ENCODE peak calls at places on chromosomes 3 and 15, in ten cellular contexts. One of them, this sample, is unnamed.

GRCh38 chr15:101669744-101670143 is 17.6 kb upstream of the TM2D3 start:
- DNase-seq in PC-9: no peak
- DNase-seq in GM12865: no peak
- DNase-seq in GM12878: no peak
- DNase-seq in brain microvascular endothelial cell: no peak
- DNase-seq in foreskin fibroblast: peak
- DNase-seq in transverse colon: no peak
- DNase-seq in breast epithelium: no peak
- DNase-seq in coronary artery: no peak
- DNase-seq in GM06990: no peak
- DNase-seq in this sample: no peak

GRCh38 chr15:39511915-39512260 is 69.0 kb upstream of the THBS1 start:
- DNase-seq in breast epithelium: no peak
- DNase-seq in foreskin fibroblast: peak
- DNase-seq in coronary artery: no peak
- DNase-seq in PC-9: no peak
- DNase-seq in GM12878: no peak
- DNase-seq in transverse colon: no peak
- DNase-seq in GM06990: no peak
- DNase-seq in GM12865: no peak
- DNase-seq in brain microvascular endothelial cell: peak
- DNase-seq in this sample: no peak

GRCh38 chr15:68271854-68272471 is 5.6 kb upstream of the FEM1B start:
- DNase-seq in GM06990: no peak
- DNase-seq in foreskin fibroblast: peak
- DNase-seq in GM12878: no peak
- DNase-seq in GM12865: no peak
- DNase-seq in brain microvascular endothelial cell: peak
- DNase-seq in breast epithelium: peak
- DNase-seq in coronary artery: no peak
- DNase-seq in transverse colon: no peak
- DNase-seq in PC-9: peak
- DNase-seq in this sample: no peak

GRCh38 chr3:171900396-171900795 is 57.2 kb downstream of the TMEM212 start:
- DNase-seq in brain microvascular endothelial cell: no peak
- DNase-seq in GM12878: no peak
- DNase-seq in GM06990: no peak
- DNase-seq in coronary artery: no peak
- DNase-seq in breast epithelium: no peak
- DNase-seq in PC-9: no peak
- DNase-seq in foreskin fibroblast: no peak
- DNase-seq in transverse colon: no peak
- DNase-seq in GM12865: no peak
- DNase-seq in this sample: no peak

GRCh38 chr15:41554915-41555314 is 4.1 kb upstream of the TYRO3 start:
- DNase-seq in transverse colon: no peak
- DNase-seq in PC-9: no peak
- DNase-seq in foreskin fibroblast: no peak
- DNase-seq in brain microvascular endothelial cell: no peak
- DNase-seq in GM12878: no peak
- DNase-seq in GM06990: no peak
- DNase-seq in coronary artery: no peak
- DNase-seq in breast epithelium: no peak
- DNase-seq in GM12865: no peak
- DNase-seq in this sample: no peak

GRCh38 chr15:83208357-83208661 is 686 bp upstream of the HDGFL3 start:
- DNase-seq in brain microvascular endothelial cell: no peak
- DNase-seq in GM12878: no peak
- DNase-seq in GM06990: no peak
- DNase-seq in foreskin fibroblast: no peak
- DNase-seq in coronary artery: no peak
- DNase-seq in PC-9: no peak
- DNase-seq in breast epithelium: no peak
- DNase-seq in transverse colon: peak
- DNase-seq in GM12865: no peak
- DNase-seq in this sample: no peak

GRCh38 chr3:83500422-83500821 is 1458.4 kb upstream of the CADM2 start:
- DNase-seq in GM12878: no peak
- DNase-seq in breast epithelium: no peak
- DNase-seq in coronary artery: no peak
- DNase-seq in PC-9: peak
- DNase-seq in GM06990: no peak
- DNase-seq in foreskin fibroblast: peak
- DNase-seq in brain microvascular endothelial cell: no peak
- DNase-seq in transverse colon: no peak
- DNase-seq in GM12865: no peak
- DNase-seq in this sample: no peak

GRCh38 chr3:118425272-118425837 is 609.3 kb downstream of the IGSF11 start:
- DNase-seq in GM06990: no peak
- DNase-seq in breast epithelium: no peak
- DNase-seq in GM12878: no peak
- DNase-seq in GM12865: no peak
- DNase-seq in foreskin fibroblast: no peak
- DNase-seq in coronary artery: no peak
- DNase-seq in transverse colon: no peak
- DNase-seq in PC-9: no peak
- DNase-seq in brain microvascular endothelial cell: no peak
- DNase-seq in this sample: no peak

GRCh38 chr3:8816106-8816505 is 46.7 kb upstream of the OXTR start:
- DNase-seq in foreskin fibroblast: no peak
- DNase-seq in brain microvascular endothelial cell: no peak
- DNase-seq in breast epithelium: no peak
- DNase-seq in GM12878: no peak
- DNase-seq in coronary artery: no peak
- DNase-seq in PC-9: no peak
- DNase-seq in GM06990: no peak
- DNase-seq in transverse colon: no peak
- DNase-seq in GM12865: no peak
- DNase-seq in this sample: no peak

GRCh38 chr3:158430448-158430847 is 140.5 kb upstream of the MLF1 start:
- DNase-seq in GM12878: no peak
- DNase-seq in GM12865: no peak
- DNase-seq in brain microvascular endothelial cell: no peak
- DNase-seq in GM06990: no peak
- DNase-seq in breast epithelium: no peak
- DNase-seq in PC-9: no peak
- DNase-seq in transverse colon: no peak
- DNase-seq in foreskin fibroblast: no peak
- DNase-seq in coronary artery: no peak
- DNase-seq in this sample: no peak

GRCh38 chr3:148698190-148698806 is 595 bp downstream of the AGTR1 start:
- DNase-seq in GM12878: no peak
- DNase-seq in brain microvascular endothelial cell: no peak
- DNase-seq in GM12865: no peak
- DNase-seq in coronary artery: no peak
- DNase-seq in transverse colon: no peak
- DNase-seq in foreskin fibroblast: peak
- DNase-seq in PC-9: no peak
- DNase-seq in GM06990: no peak
- DNase-seq in breast epithelium: no peak
- DNase-seq in this sample: no peak

GRCh38 chr15:43370975-43371974 is at the start of the genes TUBGCP4 and ZSCAN29:
- DNase-seq in GM12878: peak
- DNase-seq in foreskin fibroblast: peak
- DNase-seq in brain microvascular endothelial cell: peak
- DNase-seq in GM06990: peak
- DNase-seq in GM12865: peak
- DNase-seq in breast epithelium: peak
- DNase-seq in PC-9: peak
- DNase-seq in coronary artery: peak
- DNase-seq in transverse colon: peak
- DNase-seq in this sample: peak

GRCh38 chr15:43370310-43370974 is 401 bp downstream of the ZSCAN29 start:
- DNase-seq in foreskin fibroblast: peak
- DNase-seq in brain microvascular endothelial cell: peak
- DNase-seq in breast epithelium: no peak
- DNase-seq in PC-9: no peak
- DNase-seq in GM12865: peak
- DNase-seq in coronary artery: peak
- DNase-seq in GM12878: no peak
- DNase-seq in transverse colon: peak
- DNase-seq in GM06990: no peak
- DNase-seq in this sample: no peak

GRCh38 chr15:43376017-43376705 is 5.3 kb downstream of the TUBGCP4 start:
- DNase-seq in PC-9: no peak
- DNase-seq in breast epithelium: no peak
- DNase-seq in GM12865: peak
- DNase-seq in brain microvascular endothelial cell: peak
- DNase-seq in transverse colon: peak
- DNase-seq in foreskin fibroblast: peak
- DNase-seq in GM12878: peak
- DNase-seq in GM06990: peak
- DNase-seq in coronary artery: no peak
- DNase-seq in this sample: peak
- TF ChIP-seq CTCF in PC-9: peak
- TF ChIP-seq CTCF in breast epithelium: no peak
- TF ChIP-seq CTCF in GM12865: peak
- TF ChIP-seq CTCF in brain microvascular endothelial cell: peak
- TF ChIP-seq CTCF in transverse colon: peak
- TF ChIP-seq CTCF in foreskin fibroblast: peak
- TF ChIP-seq CTCF in GM12878: peak
- TF ChIP-seq CTCF in GM06990: peak
- TF ChIP-seq CTCF in coronary artery: peak
- TF ChIP-seq CTCF in this sample: peak

GRCh38 chr3:45642731-45643152 is 46.5 kb upstream of the SACM1L start:
- DNase-seq in transverse colon: no peak
- DNase-seq in brain microvascular endothelial cell: peak
- DNase-seq in GM06990: no peak
- DNase-seq in GM12865: no peak
- DNase-seq in coronary artery: peak
- DNase-seq in PC-9: no peak
- DNase-seq in GM12878: no peak
- DNase-seq in foreskin fibroblast: peak
- DNase-seq in breast epithelium: no peak
- DNase-seq in this sample: no peak

GRCh38 chr3:45647148-45647619 is 42.0 kb upstream of the SACM1L start:
- DNase-seq in coronary artery: no peak
- DNase-seq in breast epithelium: no peak
- DNase-seq in GM12865: no peak
- DNase-seq in brain microvascular endothelial cell: peak
- DNase-seq in foreskin fibroblast: peak
- DNase-seq in GM12878: no peak
- DNase-seq in GM06990: no peak
- DNase-seq in PC-9: peak
- DNase-seq in transverse colon: no peak
- DNase-seq in this sample: no peak

GRCh38 chr3:45646051-45646585 is 43.1 kb upstream of the SACM1L start:
- DNase-seq in transverse colon: peak
- DNase-seq in GM12878: no peak
- DNase-seq in coronary artery: no peak
- DNase-seq in foreskin fibroblast: no peak
- DNase-seq in brain microvascular endothelial cell: no peak
- DNase-seq in PC-9: no peak
- DNase-seq in GM12865: no peak
- DNase-seq in GM06990: no peak
- DNase-seq in breast epithelium: no peak
- DNase-seq in this sample: no peak

GRCh38 chr3:45644467-45645201 is 44.6 kb upstream of the SACM1L start:
- DNase-seq in brain microvascular endothelial cell: peak
- DNase-seq in GM06990: no peak
- DNase-seq in GM12865: no peak
- DNase-seq in breast epithelium: no peak
- DNase-seq in foreskin fibroblast: peak
- DNase-seq in transverse colon: no peak
- DNase-seq in coronary artery: no peak
- DNase-seq in PC-9: peak
- DNase-seq in GM12878: no peak
- DNase-seq in this sample: no peak

GRCh38 chr3:45644063-45644462 is 45.1 kb upstream of the SACM1L start:
- DNase-seq in foreskin fibroblast: peak
- DNase-seq in GM12878: no peak
- DNase-seq in brain microvascular endothelial cell: peak
- DNase-seq in GM12865: no peak
- DNase-seq in transverse colon: no peak
- DNase-seq in GM06990: no peak
- DNase-seq in breast epithelium: no peak
- DNase-seq in PC-9: peak
- DNase-seq in coronary artery: peak
- DNase-seq in this sample: no peak
- H3K4me3 ChIP-seq in foreskin fibroblast: no peak
- H3K4me3 ChIP-seq in GM12878: no peak
- H3K4me3 ChIP-seq in brain microvascular endothelial cell: peak
- H3K4me3 ChIP-seq in GM12865: no peak
- H3K4me3 ChIP-seq in transverse colon: no peak
- H3K4me3 ChIP-seq in GM06990: no peak
- H3K4me3 ChIP-seq in breast epithelium: no peak
- H3K4me3 ChIP-seq in PC-9: peak
- H3K4me3 ChIP-seq in coronary artery: no peak
- H3K4me3 ChIP-seq in this sample: no peak

GRCh38 chr3:30778923-30779322 is 115.5 kb downstream of the GADL1 start:
- DNase-seq in GM06990: no peak
- DNase-seq in transverse colon: no peak
- DNase-seq in coronary artery: no peak
- DNase-seq in PC-9: no peak
- DNase-seq in GM12878: no peak
- DNase-seq in brain microvascular endothelial cell: no peak
- DNase-seq in breast epithelium: no peak
- DNase-seq in GM12865: no peak
- DNase-seq in foreskin fibroblast: no peak
- DNase-seq in this sample: no peak

GRCh38 chr3:30775070-30775469 is 119.4 kb downstream of the GADL1 start:
- DNase-seq in breast epithelium: no peak
- DNase-seq in transverse colon: no peak
- DNase-seq in GM06990: no peak
- DNase-seq in GM12878: no peak
- DNase-seq in coronary artery: no peak
- DNase-seq in PC-9: no peak
- DNase-seq in foreskin fibroblast: no peak
- DNase-seq in brain microvascular endothelial cell: no peak
- DNase-seq in GM12865: no peak
- DNase-seq in this sample: no peak

GRCh38 chr3:30777426-30777825 is 117.0 kb downstream of the GADL1 start:
- DNase-seq in coronary artery: no peak
- DNase-seq in GM06990: no peak
- DNase-seq in brain microvascular endothelial cell: no peak
- DNase-seq in PC-9: no peak
- DNase-seq in GM12865: no peak
- DNase-seq in transverse colon: no peak
- DNase-seq in GM12878: no peak
- DNase-seq in foreskin fibroblast: no peak
- DNase-seq in breast epithelium: no peak
- DNase-seq in this sample: no peak

GRCh38 chr3:30776186-30776815 is 118.2 kb downstream of the GADL1 start:
- DNase-seq in foreskin fibroblast: no peak
- DNase-seq in breast epithelium: no peak
- DNase-seq in PC-9: no peak
- DNase-seq in brain microvascular endothelial cell: no peak
- DNase-seq in transverse colon: no peak
- DNase-seq in coronary artery: no peak
- DNase-seq in GM12865: no peak
- DNase-seq in GM12878: no peak
- DNase-seq in GM06990: no peak
- DNase-seq in this sample: no peak

GRCh38 chr3:30779686-30780287 is 114.7 kb downstream of the GADL1 start:
- DNase-seq in coronary artery: no peak
- DNase-seq in breast epithelium: no peak
- DNase-seq in GM12878: no peak
- DNase-seq in GM06990: no peak
- DNase-seq in GM12865: peak
- DNase-seq in PC-9: no peak
- DNase-seq in foreskin fibroblast: peak
- DNase-seq in transverse colon: no peak
- DNase-seq in brain microvascular endothelial cell: peak
- DNase-seq in this sample: no peak
- TF ChIP-seq CTCF in coronary artery: no peak
- TF ChIP-seq CTCF in breast epithelium: no peak
- TF ChIP-seq CTCF in GM12878: peak
- TF ChIP-seq CTCF in GM06990: peak
- TF ChIP-seq CTCF in GM12865: peak
- TF ChIP-seq CTCF in PC-9: peak
- TF ChIP-seq CTCF in foreskin fibroblast: peak
- TF ChIP-seq CTCF in transverse colon: no peak
- TF ChIP-seq CTCF in brain microvascular endothelial cell: peak
- TF ChIP-seq CTCF in this sample: peak

GRCh38 chr3:111858641-111859040 is 424 bp upstream of the PHLDB2 start:
- DNase-seq in transverse colon: no peak
- DNase-seq in GM06990: no peak
- DNase-seq in foreskin fibroblast: no peak
- DNase-seq in coronary artery: no peak
- DNase-seq in GM12865: no peak
- DNase-seq in GM12878: no peak
- DNase-seq in PC-9: no peak
- DNase-seq in breast epithelium: no peak
- DNase-seq in brain microvascular endothelial cell: no peak
- DNase-seq in this sample: no peak
- H3K4me3 ChIP-seq in transverse colon: peak
- H3K4me3 ChIP-seq in GM06990: no peak
- H3K4me3 ChIP-seq in foreskin fibroblast: peak
- H3K4me3 ChIP-seq in coronary artery: peak
- H3K4me3 ChIP-seq in GM12865: no peak
- H3K4me3 ChIP-seq in GM12878: peak
- H3K4me3 ChIP-seq in PC-9: peak
- H3K4me3 ChIP-seq in breast epithelium: peak
- H3K4me3 ChIP-seq in brain microvascular endothelial cell: peak
- H3K4me3 ChIP-seq in this sample: no peak